ENCODE peak calls at places on chromosome 13, in five cellular contexts. K is effector memory CD4-positive, alpha-beta T cell; O is breast epithelium; A is right lobe of liver; S is H9. I is an unnamed sample.

GRCh38 chr13:99600318-99600717 is 99.0 kb downstream of the TM9SF2 start:
- DNase-seq in K (no peak), O (no peak), A (no peak), S (peak), I (no peak)

GRCh38 chr13:59409211-59409610 is 754.5 kb downstream of the DIAPH3 start:
- DNase-seq in K (no peak), O (no peak), A (no peak), S (peak), I (no peak)

GRCh38 chr13:27012482-27013197 is 159.0 kb downstream of the USP12 start:
- DNase-seq in K (no peak), O (no peak), A (no peak), S (peak), I (no peak)

GRCh38 chr13:32432856-32433255 is 4.9 kb upstream of the N4BP2L1 start:
- DNase-seq in K (no peak), O (no peak), A (no peak), S (no peak), I (no peak)

GRCh38 chr13:87259479-87260083 is 411.6 kb upstream of the SLITRK5 start:
- DNase-seq in K (no peak), O (no peak), A (no peak), S (peak), I (no peak)

GRCh38 chr13:49859568-49859967 is 67.1 kb upstream of the KPNA3 start:
- DNase-seq in K (no peak), O (no peak), A (no peak), S (no peak), I (peak)

GRCh38 chr13:28568286-28568685 is 73.4 kb upstream of the FLT1 start:
- DNase-seq in K (no peak), O (peak), A (no peak), S (no peak), I (no peak)

GRCh38 chr13:47337781-47338507 is 441.1 kb upstream of the HTR2A start:
- DNase-seq in K (no peak), O (no peak), A (no peak), S (peak), I (no peak)

GRCh38 chr13:103799028-103799427 is 732.8 kb upstream of the SLC10A2 start:
- DNase-seq in K (no peak), O (no peak), A (no peak), S (no peak), I (no peak)

GRCh38 chr13:78131811-78132210 is 213.2 kb upstream of the EDNRB start:
- DNase-seq in K (no peak), O (no peak), A (no peak), S (no peak), I (no peak)

GRCh38 chr13:29707876-29708543 is 112.5 kb upstream of the SLC7A1 start:
- DNase-seq in K (no peak), O (no peak), A (no peak), S (peak), I (no peak)

GRCh38 chr13:47085346-47085745 is 188.5 kb upstream of the HTR2A start:
- DNase-seq in K (no peak), O (no peak), A (no peak), S (no peak), I (no peak)

GRCh38 chr13:62209539-62209938 is 793.9 kb upstream of the PCDH20 start:
- DNase-seq in K (no peak), O (no peak), A (no peak), S (no peak), I (no peak)

GRCh38 chr13:45807520-45808099 is 43.9 kb downstream of the SIAH3 start:
- DNase-seq in K (no peak), O (no peak), A (no peak), S (peak), I (no peak)

GRCh38 chr13:78610381-78610883 is 7.1 kb upstream of the POU4F1 start:
- DNase-seq in K (no peak), O (no peak), A (no peak), S (no peak), I (no peak)

GRCh38 chr13:72109863-72110262 is 242.9 kb upstream of the DACH1 start:
- DNase-seq in K (no peak), O (no peak), A (no peak), S (no peak), I (no peak)

GRCh38 chr13:47426126-47426849 is 529.4 kb upstream of the HTR2A start:
- DNase-seq in K (no peak), O (no peak), A (no peak), S (no peak), I (no peak)

GRCh38 chr13:44243198-44243852 is 130.3 kb upstream of the SERP2 start:
- DNase-seq in K (no peak), O (no peak), A (no peak), S (peak), I (no peak)

GRCh38 chr13:109273326-109273751 is 513.0 kb downstream of the IRS2 start:
- DNase-seq in K (no peak), O (no peak), A (no peak), S (no peak), I (no peak)

GRCh38 chr13:80339841-80340642 is 884 bp downstream of the SPRY2 start:
- DNase-seq in K (no peak), O (no peak), A (peak), S (no peak), I (no peak)

GRCh38 chr13:25067054-25067453 is 28.9 kb upstream of the PABPC3 start:
- DNase-seq in K (no peak), O (no peak), A (no peak), S (peak), I (no peak)

DNA sequence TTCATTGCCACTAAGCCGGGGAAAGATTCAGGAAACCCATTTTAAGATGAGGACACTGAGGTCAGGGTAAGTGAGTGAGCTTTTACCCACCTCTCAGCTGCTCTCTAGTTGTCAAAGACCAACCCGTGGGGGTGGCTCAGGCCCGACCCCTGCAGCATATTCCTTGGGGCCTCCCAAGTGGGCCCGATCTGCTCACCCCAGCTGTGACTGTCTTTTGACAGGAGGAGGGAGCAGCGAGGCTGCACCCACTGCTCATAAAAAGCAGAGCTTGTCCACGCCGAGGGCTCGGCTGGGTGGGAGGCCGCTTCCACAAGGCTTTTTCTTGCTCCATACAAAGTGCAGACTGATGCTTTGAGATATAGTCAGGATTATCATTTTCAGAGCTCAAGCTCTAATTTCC is 7.1 kb downstream of the GJB2 start:
- DNase-seq in K (no peak), O (no peak), A (no peak), S (no peak), I (no peak)
- H3K27ac ChIP-seq in K (no peak), O (no peak), A (no peak), S (no peak), I (no peak)

DNA sequence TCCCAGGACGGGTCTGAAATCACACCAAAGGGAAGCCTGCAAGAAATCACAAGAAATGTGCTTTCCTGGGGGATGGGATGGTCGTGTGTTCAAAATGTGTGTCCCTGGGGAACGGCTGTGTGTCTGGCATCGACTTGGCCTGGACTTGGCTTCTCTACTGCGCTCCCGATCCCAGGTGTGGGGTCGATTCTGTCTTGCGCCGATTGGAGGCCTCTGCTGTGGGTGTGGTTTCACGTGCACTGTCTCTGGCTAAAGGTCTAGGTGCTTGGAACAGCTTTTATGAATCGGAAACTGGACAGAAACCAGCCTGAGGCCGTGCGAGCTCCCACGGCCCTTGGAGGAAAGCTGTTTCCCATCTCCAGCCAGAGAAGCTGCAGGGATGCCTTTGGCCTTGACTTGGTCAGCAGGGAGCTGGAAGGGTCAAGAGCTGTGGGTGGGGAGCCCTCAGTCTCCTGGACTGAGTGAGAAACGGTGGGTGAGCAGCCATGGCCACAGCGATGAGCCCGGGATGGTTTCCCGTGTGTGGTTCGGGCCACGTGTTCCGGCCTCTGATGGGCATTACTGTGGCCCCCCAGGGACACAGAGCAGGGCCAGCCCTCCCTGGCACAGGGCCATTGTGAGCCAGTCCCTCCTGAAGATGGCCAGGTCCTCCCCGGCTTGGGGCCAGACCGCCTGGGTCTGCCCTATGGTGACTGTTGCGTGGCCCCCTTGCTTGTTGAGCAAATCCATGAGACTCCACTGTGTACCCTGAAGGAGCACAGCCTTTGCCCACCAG is 29.7 kb downstream of the MCF2L start:
- DNase-seq in K (no peak), O (no peak), A (peak), S (no peak), I (no peak)
- H3K27ac ChIP-seq in K (no peak), O (no peak), A (no peak), S (no peak), I (no peak)

DNA sequence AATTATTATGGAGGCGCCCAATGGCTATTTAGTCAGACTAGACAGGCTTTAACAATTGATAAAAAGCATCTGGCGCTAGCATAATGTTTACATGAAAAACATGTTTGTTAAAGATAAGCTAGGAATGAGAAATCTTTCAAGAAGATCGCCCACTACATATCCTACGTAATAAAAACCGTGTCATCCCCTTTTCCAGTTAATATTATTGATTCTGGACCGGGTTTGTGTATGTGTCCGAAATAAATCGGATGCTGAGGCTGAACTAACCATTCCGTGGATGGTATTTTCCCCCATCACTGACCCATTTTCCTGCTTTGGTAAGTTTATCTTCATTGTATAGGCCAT is 8.8 kb downstream of the COL4A1 start:
- DNase-seq in K (no peak), O (no peak), A (no peak), S (no peak), I (no peak)
- H3K27ac ChIP-seq in K (no peak), O (peak), A (peak), S (no peak), I (no peak)

GRCh38 chr13:40442826-40443225 is 223.6 kb downstream of the FOXO1 start:
- DNase-seq in K (no peak), O (no peak), A (no peak), S (no peak), I (no peak)

GRCh38 chr13:40439928-40440327 is 226.5 kb downstream of the FOXO1 start:
- DNase-seq in K (no peak), O (no peak), A (peak), S (no peak), I (no peak)

GRCh38 chr13:40442191-40442590 is 224.2 kb downstream of the FOXO1 start:
- DNase-seq in K (no peak), O (no peak), A (no peak), S (no peak), I (no peak)

GRCh38 chr13:40438999-40439797 is 227.2 kb downstream of the FOXO1 start:
- DNase-seq in K (no peak), O (no peak), A (no peak), S (no peak), I (no peak)

DNA sequence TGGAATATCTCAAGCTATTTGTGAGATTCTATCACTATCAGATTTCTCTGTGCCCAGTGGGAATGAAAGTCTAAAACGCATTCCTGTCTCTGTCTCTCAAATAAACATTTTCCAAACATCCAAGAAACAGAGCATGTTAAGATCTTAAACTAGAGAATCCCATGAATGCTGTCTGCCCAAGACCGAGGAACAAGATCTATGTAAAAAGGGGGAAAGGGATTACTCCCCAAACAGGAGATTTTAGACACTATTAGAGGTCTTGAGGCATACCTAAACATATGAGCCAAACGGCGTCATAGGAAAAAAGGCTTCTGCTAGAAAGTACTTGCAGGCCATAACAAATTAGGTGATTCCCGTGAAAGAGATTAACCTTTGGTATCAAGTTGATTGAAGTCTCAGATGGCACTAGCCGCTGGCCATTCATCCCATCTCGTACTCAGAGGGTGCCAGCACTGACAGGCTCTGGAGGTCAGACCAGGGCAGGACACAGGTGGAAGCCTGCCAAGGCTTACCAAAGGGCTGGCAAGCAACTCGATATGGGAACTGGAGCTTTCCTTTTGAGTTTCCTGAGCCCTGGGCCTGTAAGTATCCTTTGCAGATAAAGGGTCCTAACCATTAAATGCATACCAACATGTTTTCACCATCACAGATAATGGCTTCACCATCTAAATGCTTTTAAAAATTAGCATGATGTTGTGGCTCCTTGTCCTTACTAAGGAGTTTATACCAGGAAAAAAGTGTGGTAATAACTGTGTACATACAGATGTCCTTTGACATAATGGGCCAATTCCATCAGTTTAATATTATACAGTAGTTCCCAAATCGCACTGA is 225.2 kb downstream of the FOXO1 start:
- DNase-seq in K (no peak), O (peak), A (peak), S (no peak), I (no peak)
- H3K27ac ChIP-seq in K (no peak), O (peak), A (peak), S (no peak), I (no peak)

DNA sequence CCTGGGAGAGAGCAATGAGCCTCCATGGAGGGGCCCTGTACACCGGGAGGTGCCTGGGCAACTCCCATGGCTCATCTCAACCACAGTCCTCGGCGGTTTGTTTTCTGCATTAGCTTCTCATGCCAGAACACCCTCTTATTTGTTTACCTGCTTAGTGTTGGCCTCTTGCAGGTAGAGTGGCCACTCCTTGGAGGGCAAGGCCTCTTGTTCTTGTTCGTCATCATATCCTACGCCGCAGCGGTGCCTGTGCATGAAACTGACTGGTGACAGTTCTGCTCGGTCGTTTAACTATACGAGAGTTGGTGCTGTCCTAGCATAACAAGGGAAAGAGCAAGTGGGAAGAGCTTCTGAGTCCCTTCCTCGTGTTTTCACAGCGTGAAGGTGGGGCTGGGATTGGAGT is 40.5 kb upstream of the RNF113B start:
- DNase-seq in K (no peak), O (no peak), A (no peak), S (no peak), I (no peak)
- H3K27ac ChIP-seq in K (no peak), O (peak), A (no peak), S (no peak), I (no peak)

DNA sequence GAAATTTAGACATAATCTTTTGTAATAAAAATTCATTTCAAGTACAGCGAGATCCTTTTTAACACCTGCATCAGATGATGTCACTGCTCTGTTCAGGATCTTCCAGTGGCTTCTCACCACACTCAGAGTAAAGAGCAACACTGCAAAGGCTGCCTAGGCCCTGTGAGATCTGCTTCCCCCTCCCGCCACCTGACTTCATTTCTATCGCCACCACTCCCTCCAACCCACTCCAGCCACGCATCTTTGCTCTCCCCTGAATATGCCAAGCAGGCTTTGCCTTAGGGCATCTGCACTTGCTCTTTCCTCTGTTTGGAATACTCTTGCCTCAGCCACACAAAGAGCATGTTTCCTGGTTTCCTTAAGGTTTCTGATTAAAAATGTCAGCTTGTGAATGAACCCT is 58.3 kb downstream of the MBNL2 start:
- DNase-seq in K (no peak), O (no peak), A (no peak), S (no peak), I (no peak)
- H3K27ac ChIP-seq in K (no peak), O (peak), A (peak), S (no peak), I (peak)

DNA sequence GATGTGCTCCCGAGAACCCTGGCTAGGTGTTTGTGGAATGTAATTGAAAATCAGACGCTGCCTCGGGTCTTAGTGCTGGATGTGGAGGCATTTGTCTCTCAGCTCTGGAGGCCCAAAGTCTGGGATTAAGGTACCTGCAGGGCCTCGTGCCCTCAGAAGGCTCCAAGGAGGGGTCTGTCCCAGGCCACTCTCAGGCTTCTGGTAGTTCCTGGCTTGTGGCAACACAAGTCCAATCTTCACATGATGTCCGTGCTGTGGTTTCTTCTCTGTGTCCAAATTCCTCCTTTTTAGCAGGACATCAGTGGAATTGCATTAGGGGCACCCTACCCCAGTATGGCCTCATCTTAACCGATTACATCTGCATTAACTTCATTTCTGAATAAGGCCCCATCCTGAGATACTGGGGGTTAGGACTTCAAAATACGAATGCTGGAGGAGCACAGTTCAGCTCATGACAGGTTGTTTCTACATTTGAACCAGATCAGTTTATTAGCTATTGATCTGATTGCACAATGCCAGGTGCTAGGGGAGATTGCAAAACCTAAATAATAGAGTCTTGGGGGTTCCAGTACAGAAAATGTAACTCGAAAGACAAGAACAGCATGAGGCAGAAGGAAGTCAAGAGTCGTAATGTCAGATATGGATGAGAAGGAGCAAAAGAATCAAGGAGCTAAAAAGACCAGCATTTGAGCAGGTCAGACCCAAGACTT is 3.9 kb downstream of the ARHGEF7 start:
- DNase-seq in K (no peak), O (no peak), A (no peak), S (no peak), I (no peak)
- H3K27ac ChIP-seq in K (no peak), O (peak), A (no peak), S (no peak), I (no peak)

DNA sequence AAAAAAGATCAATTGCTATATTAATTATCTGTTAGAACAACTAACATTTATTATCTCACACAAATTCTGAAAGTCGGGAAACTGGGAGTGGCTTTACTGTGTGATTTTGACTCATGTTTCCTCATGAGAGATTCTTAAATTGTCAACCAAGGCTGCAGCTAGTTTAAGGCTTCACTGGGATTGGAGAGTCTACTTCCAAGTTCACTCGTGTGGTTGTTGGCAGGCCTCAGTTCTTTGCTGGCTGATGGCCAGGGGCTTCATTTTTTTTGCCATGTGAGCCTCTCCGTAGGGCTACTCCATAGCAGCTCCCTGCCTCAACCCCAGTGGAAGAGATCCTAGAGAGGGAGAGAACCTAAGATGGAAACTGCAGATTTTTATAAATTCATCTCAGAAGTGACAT is 24.5 kb upstream of the LPAR6 start:
- DNase-seq in K (no peak), O (no peak), A (no peak), S (no peak), I (no peak)
- H3K27ac ChIP-seq in K (no peak), O (no peak), A (peak), S (no peak), I (peak)

I was measured in RWPE2.